ENCODE peak calls at places on chromosome 2, in five cellular contexts. Z is GM06990, H is thoracic aorta, N is neural progenitor cell, I is spleen. X is an unnamed sample.

GRCh38 chr2:105497094-105497493 is 98.2 kb upstream of the FHL2 start:
- DNase-seq in Z (no peak), H (no peak), N (no peak), I (no peak), X (no peak)

GRCh38 chr2:43020990-43021677 is 205.3 kb downstream of the ZFP36L2 start:
- DNase-seq in Z (no peak), H (no peak), N (no peak), I (peak; percentile 14), X (no peak)

GRCh38 chr2:196594158-196594557 is 45.4 kb upstream of the CCDC150 start:
- DNase-seq in Z (no peak), H (no peak), N (no peak), I (no peak), X (no peak)

GRCh38 chr2:11809586-11810236 is 63.3 kb downstream of the LPIN1 start:
- DNase-seq in Z (no peak), H (no peak), N (no peak), I (no peak), X (no peak)

GRCh38 chr2:145755019-145755837 is 1235.3 kb upstream of the ZEB2 start:
- DNase-seq in Z (no peak), H (no peak), N (no peak), I (no peak), X (no peak)

GRCh38 chr2:37794717-37795116 is 123.3 kb upstream of the CDC42EP3 start:
- DNase-seq in Z (no peak), H (no peak), N (no peak), I (no peak), X (no peak)

GRCh38 chr2:234025475-234025874 is 25.0 kb upstream of the SPP2 start:
- DNase-seq in Z (peak; percentile 8), H (no peak), N (no peak), I (no peak), X (no peak)

GRCh38 chr2:95530734-95531133 is 46.2 kb upstream of the TRIM43B start:
- DNase-seq in Z (peak; percentile 48), H (no peak), N (no peak), I (no peak), X (peak; percentile 52)

GRCh38 chr2:37321029-37321682 is 3.5 kb downstream of the PRKD3 start:
- DNase-seq in Z (no peak), H (no peak), N (no peak), I (no peak), X (no peak)

GRCh38 chr2:207437857-207438166 is 92.0 kb upstream of the CREB1 start:
- DNase-seq in Z (no peak), H (no peak), N (no peak), I (no peak), X (no peak)

GRCh38 chr2:31269087-31269486 is 35.1 kb downstream of the EHD3 start:
- DNase-seq in Z (no peak), H (no peak), N (no peak), I (no peak), X (no peak)

GRCh38 chr2:54960118-54960517 is 90.1 kb downstream of the RTN4 start:
- DNase-seq in Z (no peak), H (no peak), N (no peak), I (peak; percentile 54), X (no peak)

GRCh38 chr2:16246911-16247310 is 306.6 kb downstream of the MYCN start:
- DNase-seq in Z (no peak), H (no peak), N (no peak), I (no peak), X (no peak)

GRCh38 chr2:19021721-19022120 is 336.7 kb downstream of the OSR1 start:
- DNase-seq in Z (no peak), H (no peak), N (no peak), I (no peak), X (peak; percentile 87)

GRCh38 chr2:233965032-233965614 is 48.0 kb downstream of the TRPM8 start:
- DNase-seq in Z (no peak), H (no peak), N (peak; percentile 20), I (no peak), X (no peak)

GRCh38 chr2:198587201-198587600 is 782.8 kb downstream of the PLCL1 start:
- DNase-seq in Z (no peak), H (no peak), N (no peak), I (no peak), X (no peak)

GRCh38 chr2:206799083-206799482 is 33.7 kb downstream of the FASTKD2 start:
- DNase-seq in Z (no peak), H (no peak), N (no peak), I (no peak), X (no peak)

GRCh38 chr2:195392446-195393336 is 264.3 kb upstream of the SLC39A10 start:
- DNase-seq in Z (no peak), H (no peak), N (no peak), I (no peak), X (no peak)

GRCh38 chr2:85926931-85927527 is 38.2 kb upstream of the ST3GAL5 start:
- DNase-seq in Z (no peak), H (no peak), N (no peak), I (no peak), X (no peak)

GRCh38 chr2:173118385-173118784 is 42.7 kb downstream of the MAP3K20 start:
- DNase-seq in Z (no peak), H (no peak), N (no peak), I (no peak), X (no peak)

GRCh38 chr2:58984731-58985130 is 743.6 kb upstream of the FANCL start:
- DNase-seq in Z (no peak), H (no peak), N (no peak), I (no peak), X (no peak)

GRCh38 chr2:3827673-3828575 is 124.5 kb downstream of the DCDC2C start:
- DNase-seq in Z (no peak), H (no peak), N (peak; percentile 44), I (no peak), X (peak; percentile 4)

GRCh38 chr2:288002-288742 is at the start of gene ALKAL2:
- DNase-seq in Z (no peak), H (no peak), N (peak; percentile 66), I (no peak), X (no peak)

GRCh38 chr2:104388296-104388695 is 465.6 kb upstream of the POU3F3 start:
- DNase-seq in Z (no peak), H (no peak), N (no peak), I (no peak), X (no peak)

GRCh38 chr2:230160112-230160660 is 59.6 kb downstream of the SP110 start:
- DNase-seq in Z (peak; percentile 28), H (no peak), N (peak; percentile 52), I (peak; percentile 82), X (no peak)

GRCh38 chr2:1115843-1116539 is 165.3 kb downstream of the SNTG2 start:
- DNase-seq in Z (no peak), H (no peak), N (no peak), I (no peak), X (no peak)

GRCh38 chr2:181998045-181998444 is 12.4 kb downstream of the PPP1R1C start:
- DNase-seq in Z (no peak), H (no peak), N (no peak), I (no peak), X (no peak)
- H3K4me3 ChIP-seq in Z (no peak overlapping the region), H (no peak overlapping the region), N (no peak overlapping the region), I (no peak overlapping the region), X (no peak overlapping the region)

DNA sequence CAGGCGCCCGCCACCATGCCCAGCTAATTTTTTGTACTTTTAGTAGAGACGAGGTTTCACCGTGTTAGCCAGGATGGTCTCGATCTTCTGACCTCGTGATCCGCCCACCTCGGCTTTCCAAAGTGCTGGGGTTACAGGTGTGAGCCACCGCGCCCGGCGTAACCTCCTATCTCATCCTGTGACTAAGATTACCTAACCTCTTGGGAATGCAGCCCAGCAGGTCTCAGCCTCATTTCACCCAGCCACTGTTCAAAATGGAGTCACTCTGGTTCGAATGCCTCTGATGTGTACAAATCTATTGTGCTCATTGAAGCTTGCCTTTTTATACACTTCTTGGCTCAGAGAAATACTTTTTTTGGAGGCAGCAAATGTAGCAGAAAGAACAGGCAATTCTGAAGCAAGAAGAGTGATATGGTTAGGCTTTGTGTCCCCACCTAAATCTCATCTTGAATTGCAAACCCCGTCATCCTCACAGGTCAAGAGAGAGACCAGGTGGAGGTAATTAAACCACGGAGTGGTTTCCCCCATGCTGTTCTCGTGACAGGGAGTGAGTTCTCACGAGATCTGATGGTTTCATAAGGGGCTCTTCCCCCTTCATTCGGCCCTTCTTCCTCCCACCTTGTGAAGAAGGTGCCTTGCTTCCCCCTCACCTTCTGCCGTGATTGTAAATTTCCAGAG is 60.6 kb downstream of the SLC4A3 start:
- DNase-seq in Z (no peak), H (no peak), N (no peak), I (no peak), X (no peak)
- H3K4me3 ChIP-seq in Z (peak overlapping the region; percentile 50), H (no peak overlapping the region), N (no peak overlapping the region), I (no peak overlapping the region), X (no peak overlapping the region)

GRCh38 chr2:187586091-187586632 is 31.9 kb upstream of the TFPI start:
- DNase-seq in Z (no peak), H (no peak), N (no peak), I (no peak), X (peak; percentile 54)

GRCh38 chr2:187577310-187577709 is 23.1 kb upstream of the TFPI start:
- DNase-seq in Z (no peak), H (no peak), N (peak; percentile 59), I (no peak), X (no peak)

GRCh38 chr2:187580462-187581124 is 26.4 kb upstream of the TFPI start:
- DNase-seq in Z (peak; percentile 18), H (no peak), N (peak; percentile 61), I (no peak), X (peak; percentile 44)

GRCh38 chr2:187576906-187577305 is 22.7 kb upstream of the TFPI start:
- DNase-seq in Z (no peak), H (no peak), N (peak; percentile 36), I (no peak), X (no peak)

DNA sequence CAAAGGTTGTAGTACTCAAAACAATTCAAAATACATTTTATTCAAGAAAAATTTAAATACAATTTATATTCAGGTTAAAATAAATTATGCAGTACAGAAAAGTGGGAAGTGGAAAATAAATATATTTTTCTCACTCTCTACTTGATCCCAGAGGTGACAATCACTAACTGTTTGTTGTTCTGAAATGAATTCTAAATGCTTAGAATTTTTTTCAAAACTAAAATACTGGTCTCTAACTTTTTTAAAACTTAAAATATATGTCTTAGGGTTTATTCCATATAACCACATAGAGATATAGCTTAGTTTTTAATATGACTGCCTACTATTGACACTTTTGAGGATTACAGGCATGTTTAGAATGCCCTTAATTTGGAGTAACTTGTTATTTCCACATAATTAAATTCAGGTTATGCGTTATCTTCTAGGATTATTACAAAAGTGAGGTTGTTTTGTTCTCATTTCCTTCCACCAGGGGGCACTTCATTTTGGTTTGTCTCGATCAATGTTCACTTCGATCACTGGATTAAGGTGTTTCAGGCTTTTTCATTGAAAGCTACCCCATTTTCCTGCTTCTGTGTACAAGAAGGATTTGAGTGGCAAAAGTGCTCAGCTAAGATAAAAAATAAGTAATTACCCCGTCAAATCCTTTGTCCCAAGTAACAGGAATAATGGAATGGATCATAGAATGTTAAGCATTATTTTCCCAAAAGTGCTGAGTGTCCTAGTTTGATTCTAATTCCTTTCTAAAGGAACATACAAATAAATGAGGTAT is 27.1 kb upstream of the TFPI start:
- DNase-seq in Z (no peak), H (no peak), N (peak; percentile 71), I (no peak), X (peak; percentile 13)
- H3K4me3 ChIP-seq in Z (no peak overlapping the region), H (peak overlapping the region; percentile 69), N (no peak overlapping the region), I (no peak overlapping the region), X (peak overlapping the region; percentile 21)

DNA sequence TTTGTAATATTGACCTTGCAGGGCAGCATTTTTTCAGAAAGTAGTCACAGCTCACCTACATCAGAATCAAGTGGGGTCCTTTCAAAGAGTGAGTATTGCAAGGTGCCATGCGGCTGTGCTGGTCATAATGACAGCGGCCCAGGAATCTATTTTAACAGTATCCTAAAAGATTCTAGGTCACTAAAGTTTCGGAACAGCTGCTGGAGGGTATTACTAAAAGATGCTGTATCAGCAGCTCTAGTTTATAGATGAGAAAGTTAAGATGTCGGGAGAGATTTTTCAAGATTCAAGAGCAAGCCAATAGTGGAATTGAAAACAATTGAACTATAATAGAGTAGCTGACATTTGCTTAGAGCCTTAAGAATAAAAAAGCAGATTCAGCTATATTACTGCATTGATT is 336.0 kb downstream of the SLC8A1 start:
- DNase-seq in Z (no peak), H (no peak), N (no peak), I (no peak), X (no peak)
- H3K4me3 ChIP-seq in Z (no peak overlapping the region), H (no peak overlapping the region), N (no peak overlapping the region), I (no peak overlapping the region), X (no peak overlapping the region)